ENCODE peak calls at places on chromosomes 7 and 10, in four cellular contexts. G is sigmoid colon, I is prostate gland, A is HepG2. F is an unnamed sample.
A peak's percentile ranks its signal among the peaks of the same experiment; 100 is the strongest.

GRCh38 chr7:22278660-22279059 is 78.3 kb downstream of the RAPGEF5 start:
- DNase-seq in G (no peak), I (no peak), A (no peak), F (no peak)

GRCh38 chr10:84820121-84820520 is 491.7 kb downstream of the CCSER2 start:
- DNase-seq in G (no peak), I (no peak), A (peak; percentile 11), F (no peak)

GRCh38 chr10:107409517-107409916 is 245.0 kb upstream of the SORCS1 start:
- DNase-seq in G (no peak), I (no peak), A (no peak), F (no peak)

GRCh38 chr10:86944031-86944419 is 13.4 kb downstream of the MMRN2 start:
- DNase-seq in G (no peak), I (no peak), A (no peak), F (no peak)

GRCh38 chr10:43926875-43927406 is 278.3 kb upstream of the ZNF32 start:
- DNase-seq in G (no peak), I (peak; percentile 1), A (no peak), F (no peak)

GRCh38 chr10:92901819-92902234 is 53.5 kb downstream of the EXOC6 start:
- DNase-seq in G (no peak), I (no peak), A (no peak), F (no peak)

GRCh38 chr10:83375274-83375673 is 764.0 kb upstream of the GHITM start:
- DNase-seq in G (no peak), I (no peak), A (no peak), F (no peak)

GRCh38 chr10:124493191-124493936 is 31.7 kb downstream of the LHPP start:
- DNase-seq in G (no peak), I (no peak), A (no peak), F (no peak)

GRCh38 chr7:8217200-8218068 is 44.5 kb downstream of the ICA1 start:
- DNase-seq in G (no peak), I (peak; percentile 68), A (peak; percentile 51), F (peak; percentile 12)

GRCh38 chr10:58436071-58436470 is 50.9 kb downstream of the TFAM start:
- DNase-seq in G (no peak), I (no peak), A (no peak), F (no peak)

GRCh38 chr7:338295-339061 is 48.5 kb downstream of the FOXL3 start:
- DNase-seq in G (no peak), I (no peak), A (no peak), F (no peak)

GRCh38 chr7:7103343-7104313 is 78.7 kb upstream of the C1GALT1 start:
- DNase-seq in G (no peak), I (peak; percentile 27), A (peak; percentile 61), F (peak; percentile 19)

GRCh38 chr7:17380696-17381662 is 82.5 kb downstream of the AHR start:
- DNase-seq in G (no peak), I (no peak), A (no peak), F (no peak)

GRCh38 chr10:110802090-110802489 is 69.6 kb upstream of the PDCD4 start:
- DNase-seq in G (no peak), I (no peak), A (no peak), F (no peak)

GRCh38 chr7:33692956-33693355 is 212.4 kb upstream of the BMPER start:
- DNase-seq in G (no peak), I (no peak), A (no peak), F (no peak)

GRCh38 chr7:132251327-132251659 is 325.0 kb downstream of the PLXNA4 start:
- DNase-seq in G (peak; percentile 92), I (peak; percentile 98), A (peak; percentile 87), F (no peak)

GRCh38 chr10:58565256-58565655 is 52.6 kb downstream of the BICC1 start:
- DNase-seq in G (no peak), I (no peak), A (no peak), F (no peak)

GRCh38 chr10:30804478-30805055 is 175.0 kb upstream of the LYZL2 start:
- DNase-seq in G (peak; percentile 95), I (peak; percentile 91), A (no peak), F (no peak)

GRCh38 chr10:110901954-110902819 is 16.8 kb downstream of the BBIP1 start:
- DNase-seq in G (peak; percentile 68), I (no peak), A (no peak), F (no peak)

GRCh38 chr7:28890137-28890536 is 68.0 kb downstream of the TRIL start:
- DNase-seq in G (no peak), I (no peak), A (no peak), F (no peak)

GRCh38 chr10:72065439-72066025 is 22.8 kb downstream of the SPOCK2 start:
- DNase-seq in G (no peak), I (no peak), A (no peak), F (no peak)

GRCh38 chr7:120089968-120090367 is 183.0 kb upstream of the KCND2 start:
- DNase-seq in G (no peak), I (no peak), A (peak; percentile 9), F (no peak)

GRCh38 chr7:1567082-1567771 is 2.6 kb downstream of the PSMG3 start:
- DNase-seq in G (no peak), I (no peak), A (no peak), F (no peak)

GRCh38 chr7:288671-289101 is 1.3 kb upstream of the FOXL3 start:
- DNase-seq in G (peak; percentile 60), I (no peak), A (no peak), F (no peak)

GRCh38 chr7:81213394-81213793 is 294.5 kb upstream of the SEMA3C start:
- DNase-seq in G (no peak), I (no peak), A (no peak), F (no peak)
- TF ChIP-seq POLR2AphosphoS5 in G (no peak), I (no peak), A (no peak), F (no peak)

DNA sequence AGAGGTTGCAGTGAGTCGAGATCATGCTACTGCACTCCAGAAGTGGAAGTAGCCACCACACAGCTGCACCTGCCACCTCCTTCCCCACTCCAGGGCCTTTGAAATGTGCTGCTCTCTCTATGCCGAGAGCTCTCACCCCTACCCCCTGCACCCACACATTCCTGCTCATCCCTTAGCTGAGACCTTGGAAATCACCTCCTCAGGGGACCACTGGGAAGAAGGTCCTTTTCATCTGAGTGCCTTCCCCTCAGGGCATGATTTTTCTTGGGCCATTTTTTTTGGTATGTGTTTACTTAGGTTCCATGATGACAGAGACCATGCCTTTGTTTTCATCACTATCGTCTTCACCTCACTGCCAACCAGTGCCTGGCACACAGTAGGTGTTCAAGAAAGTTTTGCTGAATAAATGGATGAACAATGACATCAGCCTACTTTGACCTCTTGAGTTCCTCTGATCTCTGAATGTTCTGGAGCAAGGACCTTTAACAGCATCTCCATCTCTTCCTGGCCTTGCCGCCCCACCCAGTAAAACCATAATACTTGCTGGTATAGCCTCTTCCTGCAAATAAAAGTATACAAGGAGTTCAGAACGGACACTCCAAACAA is 166.6 kb upstream of the KLF14 start:
- DNase-seq in G (no peak), I (no peak), A (no peak), F (no peak)
- TF ChIP-seq POLR2AphosphoS5 in G (no peak), I (no peak), A (peak; percentile 21), F (no peak)

GRCh38 chr7:106626376-106627293 is 34.3 kb downstream of the CCDC71L start:
- DNase-seq in G (no peak), I (no peak), A (no peak), F (no peak)
- TF ChIP-seq POLR2AphosphoS5 in G (no peak), I (no peak), A (no peak), F (no peak)

GRCh38 chr10:27242951-27243551 is 2.5 kb upstream of the ACBD5 start:
- DNase-seq in G (no peak), I (peak; percentile 61), A (peak; percentile 61), F (no peak)
- TF ChIP-seq POLR2AphosphoS5 in G (peak; percentile 67), I (peak; percentile 65), A (peak; percentile 86), F (peak; percentile 94)

DNA sequence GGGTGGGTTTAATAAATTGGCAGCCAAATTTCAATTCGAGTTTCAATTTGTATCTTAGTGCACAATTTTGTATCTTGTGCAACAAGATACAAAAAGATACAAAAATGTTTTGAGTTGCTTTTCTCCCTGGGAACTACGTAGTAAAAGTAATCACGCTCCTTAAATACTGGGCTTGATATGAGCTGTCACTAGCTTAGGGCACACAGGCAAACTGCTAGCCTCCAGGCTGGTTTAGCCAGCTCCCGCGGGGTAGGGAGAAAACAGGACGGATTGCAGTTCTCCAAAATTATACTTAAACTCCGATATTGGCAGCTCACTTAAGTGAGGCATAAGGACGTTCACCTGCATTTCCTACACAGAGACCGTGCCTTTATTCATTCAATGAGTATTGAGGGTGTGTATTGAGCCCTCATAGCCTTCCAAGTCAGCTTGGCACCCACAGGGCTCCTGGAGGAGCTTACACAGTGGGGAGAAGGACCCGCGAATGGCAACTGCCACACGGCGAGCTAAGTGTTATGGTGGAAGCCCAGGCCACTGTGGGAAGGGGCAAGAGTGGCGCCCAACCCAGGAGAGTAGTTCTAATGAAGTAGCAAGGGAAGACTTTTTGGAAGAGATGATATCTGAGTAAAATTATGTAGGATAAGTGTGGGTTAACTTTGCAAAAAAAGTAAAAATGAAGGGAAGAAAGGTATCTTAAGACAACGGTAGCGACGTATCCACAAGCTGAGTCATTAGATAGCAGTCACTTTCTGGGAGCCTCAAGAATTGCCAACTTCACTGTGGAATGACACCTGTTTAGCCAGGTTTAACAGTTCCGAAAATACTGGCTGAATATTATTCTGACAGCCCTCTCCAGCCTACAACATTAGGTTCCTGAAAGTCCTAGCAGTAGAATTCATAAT is 1.6 kb upstream of the EPC1 start:
- DNase-seq in G (no peak), I (no peak), A (no peak), F (no peak)
- TF ChIP-seq POLR2AphosphoS5 in G (no peak), I (no peak), A (no peak), F (no peak)

DNA sequence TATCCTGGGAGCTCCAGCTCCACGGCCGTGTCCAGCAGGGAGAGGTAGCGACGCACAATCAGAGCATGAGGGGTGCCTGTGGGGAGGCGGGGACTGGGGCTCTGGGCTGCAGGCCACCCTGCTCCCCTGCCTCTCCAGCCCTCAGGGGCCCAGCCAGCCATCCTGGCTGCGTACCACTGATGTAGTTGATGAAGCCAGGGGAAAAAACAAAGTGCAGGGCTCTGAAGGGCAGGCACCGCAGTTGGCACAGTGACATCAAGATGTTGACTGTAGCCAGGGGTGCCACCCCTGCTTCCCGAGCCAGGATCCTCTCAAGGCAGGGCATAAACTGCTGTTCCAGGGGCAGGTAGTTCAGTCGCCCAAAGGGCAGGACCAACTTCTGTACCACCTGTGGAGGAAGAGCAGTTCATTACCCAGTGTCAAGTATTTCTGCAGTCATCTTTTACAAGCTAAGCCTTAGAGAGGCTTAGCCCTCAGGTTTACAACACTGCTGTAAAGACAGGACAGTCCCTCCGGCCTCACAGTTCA is 2.8 kb downstream of the FASTK start:
- DNase-seq in G (no peak), I (no peak), A (no peak), F (no peak)
- TF ChIP-seq POLR2AphosphoS5 in G (no peak), I (no peak), A (no peak), F (no peak)

DNA sequence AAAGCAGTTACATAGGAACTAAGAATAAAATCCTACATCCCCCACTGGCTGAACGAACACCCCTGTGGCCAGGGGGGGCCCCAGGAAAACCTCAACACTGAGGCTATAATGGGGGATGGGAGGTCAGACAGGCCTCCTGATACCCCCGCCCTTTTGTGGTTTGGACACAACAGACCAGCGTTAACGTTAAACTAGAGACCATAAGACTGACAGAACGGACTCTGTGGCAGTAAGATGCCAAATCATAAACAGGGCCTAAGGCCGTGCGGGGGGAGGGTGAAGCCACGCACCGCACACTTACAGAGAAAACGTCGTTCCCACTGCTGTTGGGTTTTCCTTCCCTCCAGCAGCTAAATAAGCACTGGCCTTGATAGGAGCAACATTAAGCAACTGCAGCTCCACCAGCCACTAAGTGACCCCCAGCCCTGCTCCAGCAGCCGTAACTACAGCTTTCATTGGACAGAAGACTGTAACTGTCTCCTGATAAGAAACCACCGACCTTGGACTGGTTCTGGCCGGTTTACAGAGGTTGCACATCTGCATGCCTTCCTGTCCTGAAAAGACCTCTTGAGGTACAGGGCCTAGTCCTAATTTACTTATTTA is 3.4 kb upstream of the PPP2R2D start:
- DNase-seq in G (no peak), I (no peak), A (peak; percentile 60), F (no peak)
- TF ChIP-seq POLR2AphosphoS5 in G (no peak), I (no peak), A (no peak), F (no peak)

GRCh38 chr7:70744414-70744942 is 387.5 kb upstream of the GALNT17 start:
- DNase-seq in G (no peak), I (no peak), A (no peak), F (no peak)
- TF ChIP-seq POLR2AphosphoS5 in G (no peak), I (no peak), A (no peak), F (no peak)

F was measured in GM12891.